ENCODE peak calls at places on chromosomes 4 and X, in seven cellular contexts. I, O, Z, J, S, M and A are unnamed samples.
A peak's percentile ranks its signal among the peaks of the same experiment; 100 is the strongest.

GRCh38 chrX:115894087-115894486 is 276.5 kb upstream of the AGTR2 start:
- DNase-seq in I (no peak), O (no peak), Z (peak; percentile 62), J (no peak), S (no peak), M (no peak), A (peak; percentile 59)

GRCh38 chrX:638482-639131 is 8.0 kb downstream of the SHOX start:
- DNase-seq in I (no peak), O (no peak), Z (no peak), J (no peak), S (peak; percentile 11), M (no peak), A (no peak)

GRCh38 chr4:123096038-123096437 is 173.6 kb upstream of the NUDT6 start:
- DNase-seq in I (no peak), O (no peak), Z (no peak), J (no peak), S (no peak), M (no peak), A (no peak)

GRCh38 chrX:104695593-104695992 is 129.6 kb downstream of the IL1RAPL2 start:
- DNase-seq in I (no peak), O (no peak), Z (no peak), J (no peak), S (no peak), M (no peak), A (no peak)

GRCh38 chr4:168623011-168623410 is 126.2 kb downstream of the PALLD start:
- DNase-seq in I (no peak), O (no peak), Z (no peak), J (no peak), S (no peak), M (no peak), A (no peak)

GRCh38 chr4:140861359-140862181 is 105.4 kb upstream of the TBC1D9 start:
- DNase-seq in I (peak; percentile 72), O (peak; percentile 78), Z (peak; percentile 47), J (peak; percentile 50), S (peak; percentile 66), M (no peak), A (peak; percentile 42)

GRCh38 chrX:26783512-26784225 is 567.7 kb downstream of the MAGEB5 start:
- DNase-seq in I (no peak), O (peak; percentile 8), Z (peak; percentile 14), J (peak; percentile 16), S (peak; percentile 36), M (no peak), A (no peak)

GRCh38 chrX:482192-482701 is 95.5 kb upstream of the PPP2R3B start:
- DNase-seq in I (no peak), O (peak; percentile 6), Z (no peak), J (no peak), S (no peak), M (peak; percentile 27), A (no peak)

GRCh38 chrX:108072746-108073145 is 18.6 kb downstream of the PSMD10 start:
- DNase-seq in I (no peak), O (no peak), Z (no peak), J (no peak), S (no peak), M (no peak), A (no peak)

GRCh38 chrX:22818061-22818460 is 181.7 kb upstream of the DDX53 start:
- DNase-seq in I (no peak), O (no peak), Z (no peak), J (no peak), S (no peak), M (no peak), A (no peak)

GRCh38 chr4:76485450-76485849 is 50.4 kb downstream of the SHROOM3 start:
- DNase-seq in I (no peak), O (no peak), Z (no peak), J (no peak), S (peak; percentile 49), M (no peak), A (no peak)

GRCh38 chr4:69999420-69999819 is 3.7 kb downstream of the STATH start:
- DNase-seq in I (no peak), O (no peak), Z (no peak), J (no peak), S (no peak), M (no peak), A (no peak)

GRCh38 chrX:16022580-16023170 is 100.7 kb upstream of the GRPR start:
- DNase-seq in I (no peak), O (no peak), Z (no peak), J (no peak), S (no peak), M (no peak), A (no peak)

GRCh38 chr4:68361146-68361589 is 11.3 kb upstream of the YTHDC1 start:
- DNase-seq in I (no peak), O (no peak), Z (no peak), J (no peak), S (no peak), M (no peak), A (no peak)

DNA sequence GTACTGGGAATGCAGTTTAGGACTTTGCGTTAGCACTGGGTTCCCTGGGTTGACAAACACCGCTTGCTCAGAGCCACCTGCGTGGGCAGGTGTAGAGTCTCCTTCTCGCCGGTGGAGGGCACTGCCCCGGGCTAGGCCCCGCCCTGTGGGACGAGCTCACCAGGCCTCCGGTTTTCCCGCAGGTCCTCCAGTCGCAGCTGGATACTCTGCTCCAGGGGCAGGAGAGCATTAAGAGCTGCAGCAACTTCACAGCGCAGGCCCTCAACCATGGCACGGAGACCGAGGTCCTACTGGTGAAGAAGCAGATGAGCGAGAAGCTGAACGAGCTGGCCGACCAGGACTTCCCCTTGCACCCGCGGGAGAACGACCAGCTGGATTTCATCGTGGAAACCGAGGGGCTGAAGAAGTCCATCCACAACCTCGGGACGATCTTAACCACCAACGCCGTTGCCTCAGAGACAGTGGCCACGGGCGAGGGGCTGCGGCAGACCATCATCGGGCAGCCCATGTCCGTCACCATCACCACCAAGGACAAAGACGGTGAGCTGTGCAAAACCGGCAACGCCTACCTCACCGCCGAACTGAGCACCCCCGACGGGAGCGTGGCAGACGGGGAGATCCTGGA is 49.2 kb upstream of the MND1 start:
- DNase-seq in I (no peak), O (no peak), Z (no peak), J (peak; percentile 18), S (no peak), M (no peak), A (no peak)
- TF ChIP-seq CTCF in I (no peak), O (no peak), Z (no peak), J (no peak), S (no peak), M (no peak), A (no peak)

GRCh38 chr4:6573986-6574746 is 823 bp upstream of the MAN2B2 start:
- DNase-seq in I (no peak), O (peak; percentile 26), Z (no peak), J (no peak), S (no peak), M (no peak), A (no peak)

GRCh38 chr4:6575503-6576240 is 683 bp downstream of the MAN2B2 start:
- DNase-seq in I (no peak), O (no peak), Z (no peak), J (no peak), S (no peak), M (no peak), A (no peak)

GRCh38 chr4:6576512-6576911 is 1.5 kb downstream of the MAN2B2 start:
- DNase-seq in I (no peak), O (no peak), Z (no peak), J (no peak), S (peak; percentile 85), M (no peak), A (no peak)

GRCh38 chr4:6573551-6573950 is 1.4 kb upstream of the MAN2B2 start:
- DNase-seq in I (no peak), O (no peak), Z (no peak), J (no peak), S (no peak), M (no peak), A (no peak)

DNA sequence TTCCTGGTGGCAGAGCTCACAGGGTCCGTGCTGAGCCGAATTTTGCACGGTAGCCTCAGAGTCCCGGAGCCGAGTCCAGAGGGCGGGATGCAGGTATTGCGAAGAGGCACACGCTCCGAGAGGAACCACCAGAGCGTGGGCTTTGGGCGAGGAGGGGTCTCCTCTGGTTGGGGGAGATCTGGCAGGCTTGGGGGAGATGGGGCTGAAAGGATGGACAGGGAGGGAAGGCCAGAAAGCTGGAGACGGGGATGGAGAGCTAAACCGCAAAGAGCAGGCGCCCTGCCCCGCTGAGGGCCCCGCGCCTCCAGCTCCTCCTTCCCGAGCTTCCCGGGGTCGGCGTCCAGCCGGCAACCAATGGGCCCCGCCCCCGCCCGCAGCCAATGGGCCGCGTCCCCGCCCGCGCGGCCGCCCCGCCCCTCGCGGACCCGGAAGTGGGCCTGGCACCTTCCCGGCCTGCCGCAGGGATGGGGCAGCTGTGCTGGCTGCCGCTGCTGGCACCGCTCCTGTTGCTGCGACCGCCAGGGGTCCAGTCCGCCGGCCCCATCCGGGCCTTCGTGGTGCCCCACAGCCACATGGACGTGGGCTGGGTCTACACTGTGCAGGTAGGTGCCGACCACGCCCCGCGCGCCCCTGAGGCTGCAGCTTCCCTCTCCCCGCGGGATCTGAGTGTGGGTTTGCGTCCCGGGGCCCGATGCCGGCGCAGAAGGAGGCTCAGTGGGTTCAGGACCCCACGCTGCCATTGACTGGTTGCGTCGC is at the start of gene MAN2B2:
- DNase-seq in I (peak; percentile 94), O (peak; percentile 83), Z (peak; percentile 100), J (peak; percentile 89), S (peak; percentile 93), M (peak; percentile 95), A (peak; percentile 98)
- TF ChIP-seq CTCF in I (no peak), O (no peak), Z (peak; percentile 29), J (no peak), S (no peak), M (peak; percentile 10), A (no peak)

DNA sequence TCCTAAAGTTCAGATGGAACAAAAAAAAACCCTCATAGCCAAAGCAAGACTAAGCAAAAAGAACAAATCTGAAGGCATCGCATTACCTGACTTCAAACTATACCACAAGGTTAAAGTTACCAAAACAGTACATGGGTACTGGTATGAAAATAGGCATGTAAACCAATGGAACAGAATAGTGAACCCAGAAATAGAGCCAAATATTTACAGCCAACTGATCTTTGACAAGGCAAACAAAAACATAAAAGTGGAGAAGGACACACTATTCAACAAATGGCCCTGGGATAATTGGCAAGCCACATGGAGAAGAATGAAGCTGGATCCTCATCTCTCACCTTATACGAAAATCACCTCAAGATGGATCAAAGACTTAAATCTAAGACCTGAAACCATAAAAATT is 44.2 kb upstream of the TMEM192 start:
- DNase-seq in I (no peak), O (no peak), Z (no peak), J (no peak), S (no peak), M (no peak), A (no peak)
- TF ChIP-seq CTCF in I (no peak), O (no peak), Z (no peak), J (no peak), S (no peak), M (no peak), A (no peak)

GRCh38 chr4:156109943-156110925 is 156.6 kb upstream of the CTSO start:
- DNase-seq in I (no peak), O (no peak), Z (no peak), J (peak; percentile 53), S (no peak), M (no peak), A (no peak)
- TF ChIP-seq CTCF in I (no peak), O (no peak), Z (peak; percentile 38), J (peak; percentile 33), S (no peak), M (no peak), A (peak; percentile 16)

GRCh38 chrX:40705658-40706312 is 29.6 kb downstream of the MED14 start:
- DNase-seq in I (no peak), O (no peak), Z (no peak), J (no peak), S (no peak), M (no peak), A (no peak)
- TF ChIP-seq CTCF in I (no peak), O (no peak), Z (no peak), J (no peak), S (no peak), M (no peak), A (no peak)